ENCODE peak calls at places on chromosomes 11 and 22, in six cellular contexts. L is AG09309, T is ovary, M is astrocyte of the spinal cord, D is heart right ventricle, P is cardiac fibroblast. C is an unnamed sample.

GRCh38 chr11:50182486-50182885 is 149.8 kb downstream of the OR4C45 start:
- DNase-seq in L (no peak), T (no peak), P (no peak), M (no peak), D (no peak), C (no peak)

GRCh38 chr22:24985824-24986214 is 33.3 kb downstream of the KIAA1671 start:
- DNase-seq in D (peak), L (no peak), P (peak), M (peak), T (peak), C (peak)

GRCh38 chr11:119800171-119800570 is 71.2 kb upstream of the NECTIN1 start:
- DNase-seq in L (no peak), T (no peak), P (no peak), M (no peak), D (no peak), C (no peak)

GRCh38 chr11:14446701-14447169 is 52.9 kb downstream of the COPB1 start:
- DNase-seq in P (peak), D (no peak), T (no peak), M (peak), L (no peak), C (no peak)

GRCh38 chr11:11841605-11842425 is at the start of gene USP47:
- DNase-seq in M (peak), T (peak), L (no peak), P (peak), D (peak), C (peak)

GRCh38 chr11:123560001-123560400 is 94.4 kb downstream of the SCN3B start:
- DNase-seq in D (peak), P (peak), L (peak), M (peak), T (peak), C (no peak)

GRCh38 chr11:132555617-132556016 is 976.7 kb downstream of the OPCML start:
- DNase-seq in D (no peak), L (no peak), M (no peak), P (no peak), T (no peak), C (no peak)

GRCh38 chr11:3203221-3204043 is 15.2 kb downstream of the MRGPRG start:
- DNase-seq in M (no peak), D (no peak), P (no peak), T (peak), L (no peak), C (no peak)

GRCh38 chr11:23257088-23257487 is 396.8 kb upstream of the CCDC179 start:
- DNase-seq in M (no peak), T (no peak), L (no peak), D (no peak), P (no peak), C (no peak)

GRCh38 chr11:36014499-36014898 is 70.6 kb downstream of the LDLRAD3 start:
- DNase-seq in T (no peak), D (no peak), P (no peak), M (no peak), L (no peak), C (no peak)

GRCh38 chr22:49826603-49827306 is 918 bp downstream of the BRD1 start:
- DNase-seq in M (peak), L (no peak), D (peak), T (peak), P (peak), C (no peak)

GRCh38 chr11:73969991-73970800 is 12.4 kb downstream of the UCP2 start:
- DNase-seq in T (no peak), D (no peak), M (no peak), L (no peak), P (no peak), C (no peak)

GRCh38 chr22:28123989-28124766 is 205.1 kb upstream of the PITPNB start:
- DNase-seq in T (no peak), L (no peak), P (no peak), M (no peak), D (no peak), C (no peak)

GRCh38 chr11:76276046-76276772 is 69.9 kb upstream of the WNT11 start:
- DNase-seq in D (no peak), L (no peak), M (no peak), T (no peak), P (no peak), C (no peak)

GRCh38 chr22:36329217-36330078 is 58.3 kb downstream of the MYH9 start:
- DNase-seq in L (peak), T (no peak), M (peak), P (peak), D (no peak), C (peak)

GRCh38 chr11:112166561-112166960 is 611 bp upstream of the TEX12 start:
- DNase-seq in L (no peak), D (no peak), P (peak), M (no peak), T (no peak), C (no peak)

GRCh38 chr11:126140106-126140931 is 71.1 kb downstream of the RPUSD4 start:
- DNase-seq in P (no peak), T (no peak), L (no peak), M (no peak), D (no peak), C (no peak)

GRCh38 chr11:123413636-123414035 is 16.4 kb upstream of the GRAMD1B start:
- DNase-seq in P (peak), M (no peak), D (no peak), T (peak), L (no peak), C (no peak)

GRCh38 chr11:742156-742546 is 5.1 kb upstream of the TALDO1 start:
- DNase-seq in P (no peak), T (no peak), D (no peak), L (no peak), M (no peak), C (no peak)

GRCh38 chr22:37608477-37609239 is at the start of gene GGA1:
- DNase-seq in D (peak), L (peak), P (peak), M (peak), T (peak), C (peak)

GRCh38 chr11:118621071-118621815 is 13.8 kb downstream of the PHLDB1 start:
- DNase-seq in L (no peak), P (peak), M (peak), T (peak), D (peak), C (peak)

GRCh38 chr22:45896961-45897538 is 79.9 kb downstream of the WNT7B start:
- DNase-seq in D (peak), L (no peak), M (no peak), P (no peak), T (peak), C (no peak)

GRCh38 chr22:43235445-43236400 is 48.8 kb upstream of the TTLL12 start:
- DNase-seq in M (no peak), D (no peak), L (no peak), T (no peak), P (no peak), C (no peak)

GRCh38 chr11:106399075-106399500 is 321.6 kb downstream of the AASDHPPT start:
- DNase-seq in M (peak), T (peak), P (peak), D (peak), L (peak), C (peak)

GRCh38 chr11:70477607-70478006 is 79.3 kb downstream of the CTTN start:
- DNase-seq in T (no peak), P (no peak), L (no peak), M (no peak), D (peak), C (no peak)

GRCh38 chr11:131681875-131682274 is 311.5 kb downstream of the NTM start:
- DNase-seq in M (no peak), T (no peak), L (no peak), P (no peak), D (no peak), C (peak)

GRCh38 chr11:101584651-101585050 is 844 bp upstream of the TRPC6 start:
- DNase-seq in L (no peak), D (no peak), P (no peak), M (no peak), T (no peak), C (no peak)

GRCh38 chr11:101582242-101583052 is 1.4 kb downstream of the TRPC6 start:
- DNase-seq in T (peak), P (peak), M (no peak), L (no peak), D (no peak), C (no peak)

GRCh38 chr11:101583180-101584128 is at the start of gene TRPC6:
- DNase-seq in D (peak), P (peak), L (no peak), M (peak), T (peak), C (no peak)

GRCh38 chr11:101586965-101587364 is 3.2 kb upstream of the TRPC6 start:
- DNase-seq in D (no peak), L (no peak), M (no peak), T (no peak), P (no peak), C (no peak)

DNA sequence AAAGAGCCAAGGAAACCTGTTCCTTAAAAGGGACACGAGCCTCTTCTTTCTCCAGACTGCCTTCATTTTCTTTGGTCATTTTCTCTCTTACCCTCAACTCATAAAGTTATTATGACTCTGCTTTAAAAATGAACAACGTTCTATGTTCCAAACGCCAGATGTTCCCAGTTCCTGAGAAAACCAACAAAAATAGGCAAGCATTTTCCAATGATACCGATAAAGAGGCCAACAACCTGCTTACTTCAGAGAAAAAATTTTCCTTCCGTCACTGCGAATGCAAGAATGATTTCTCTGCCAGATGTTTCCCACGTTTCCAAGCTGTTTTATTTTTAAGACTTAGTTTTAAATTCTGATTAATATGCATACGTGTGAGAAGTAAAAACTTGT is 315 bp upstream of the TRPC6 start:
- DNase-seq in L (no peak), P (no peak), T (no peak), M (no peak), D (no peak), C (no peak)
- H3K4me3 ChIP-seq in L (no peak), P (no peak), T (peak), M (peak), D (peak), C (peak)

DNA sequence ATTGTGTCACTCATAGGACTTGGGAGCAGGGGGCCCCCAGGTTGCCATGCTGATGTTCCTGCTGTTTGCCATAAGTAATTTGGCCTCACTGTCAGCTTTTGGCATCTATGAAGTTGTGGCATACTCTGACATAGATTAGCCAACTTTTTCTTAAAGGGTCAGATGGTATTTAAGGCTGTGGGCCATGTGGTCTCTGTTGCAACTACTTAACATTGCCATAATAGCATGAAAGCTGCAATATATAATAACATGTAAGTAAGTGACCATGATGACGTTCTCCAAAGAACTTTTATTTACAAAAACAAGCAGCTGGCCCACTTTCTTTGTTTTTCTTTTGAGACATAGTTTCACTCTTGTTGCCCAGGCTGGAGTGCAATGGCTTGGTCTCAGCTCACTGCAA is 2.2 kb upstream of the TMEM216 start:
- DNase-seq in T (no peak), M (no peak), L (no peak), P (no peak), D (no peak), C (no peak)
- TF ChIP-seq CTCF in T (no peak), M (no peak), L (no peak), P (no peak), D (no peak), C (no peak)

DNA sequence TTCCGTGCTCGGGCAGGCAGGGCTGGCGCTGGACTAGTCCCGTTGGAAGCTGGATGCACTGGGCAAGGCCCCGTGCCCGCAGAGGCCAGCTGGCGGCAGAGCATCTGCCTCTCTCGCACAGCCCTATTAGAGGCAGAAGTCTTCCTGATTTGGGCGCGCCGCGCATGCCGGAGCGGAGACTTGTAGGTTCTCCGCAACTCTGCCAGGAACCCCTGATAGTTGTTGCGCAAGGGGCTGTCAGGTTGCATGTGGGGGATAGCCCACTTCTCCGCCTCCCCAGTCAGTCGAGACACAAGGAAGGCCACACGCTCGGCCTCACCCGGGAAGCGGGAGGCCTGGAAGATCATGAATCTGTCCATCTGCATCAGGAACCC is 1.2 kb downstream of the RTL6 start:
- DNase-seq in T (peak), D (no peak), L (no peak), P (no peak), M (no peak), C (no peak)
- H3K4me3 ChIP-seq in T (peak), D (no peak), L (peak), P (peak), M (peak), C (peak)

GRCh38 chr11:43504316-43504950 is 145.7 kb downstream of the TTC17 start:
- DNase-seq in T (peak), L (no peak), M (no peak), D (no peak), P (peak), C (no peak)

GRCh38 chr11:43505171-43505570 is 146.5 kb downstream of the TTC17 start:
- DNase-seq in D (no peak), L (no peak), T (no peak), P (no peak), M (no peak), C (no peak)

GRCh38 chr11:43507171-43507570 is 148.5 kb downstream of the TTC17 start:
- DNase-seq in L (no peak), T (no peak), M (no peak), P (no peak), D (no peak), C (no peak)

GRCh38 chr11:43508511-43508918 is 149.8 kb downstream of the TTC17 start:
- DNase-seq in T (no peak), D (no peak), M (peak), L (peak), P (peak), C (no peak)

DNA sequence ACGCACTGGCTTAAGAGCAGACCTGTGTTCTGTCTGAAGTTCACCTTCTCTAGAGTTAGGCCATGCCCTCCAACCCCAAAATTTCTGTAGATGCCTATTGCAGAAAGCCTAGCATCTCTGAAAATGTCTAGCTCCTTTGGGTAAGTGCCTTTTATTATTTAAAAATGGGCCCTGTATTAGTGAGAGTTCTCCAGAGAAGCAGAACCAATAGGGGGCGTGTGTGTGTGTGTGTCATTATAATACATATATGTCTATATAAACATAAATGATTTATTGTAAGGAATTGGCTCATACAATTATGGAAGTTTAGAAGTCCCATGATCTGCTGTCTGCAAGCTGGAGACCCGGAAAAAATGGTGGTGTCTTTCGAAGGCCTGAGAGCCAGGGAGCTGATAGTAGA is 144.7 kb downstream of the TTC17 start:
- DNase-seq in P (peak), T (no peak), M (no peak), D (no peak), L (no peak), C (no peak)
- TF ChIP-seq CTCF in P (peak), T (no peak), M (peak), D (no peak), L (peak), C (no peak)

DNA sequence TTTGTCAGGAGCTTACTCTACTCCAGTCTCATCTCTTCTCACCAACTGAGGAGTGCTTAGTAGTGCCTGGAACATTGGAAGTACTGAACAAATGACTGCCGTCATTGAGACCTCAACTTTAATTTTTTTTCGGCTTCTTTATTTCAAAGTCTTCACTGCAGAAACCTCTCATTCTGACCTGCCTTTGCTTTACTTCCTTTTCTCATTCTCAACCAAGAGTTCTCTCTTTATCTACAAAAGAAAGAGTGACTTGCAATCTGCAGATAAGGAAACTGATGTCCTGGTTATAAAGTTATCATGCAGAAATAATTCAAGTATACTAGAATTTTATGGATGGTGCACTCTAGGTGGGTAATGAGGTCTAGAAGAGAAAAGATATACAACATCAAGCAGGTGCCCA is 1.2 kb upstream of the EED start:
- DNase-seq in L (no peak), M (no peak), D (no peak), P (no peak), T (no peak), C (no peak)
- H3K4me3 ChIP-seq in L (no peak), M (no peak), D (no peak), P (no peak), T (no peak), C (no peak)

DNA sequence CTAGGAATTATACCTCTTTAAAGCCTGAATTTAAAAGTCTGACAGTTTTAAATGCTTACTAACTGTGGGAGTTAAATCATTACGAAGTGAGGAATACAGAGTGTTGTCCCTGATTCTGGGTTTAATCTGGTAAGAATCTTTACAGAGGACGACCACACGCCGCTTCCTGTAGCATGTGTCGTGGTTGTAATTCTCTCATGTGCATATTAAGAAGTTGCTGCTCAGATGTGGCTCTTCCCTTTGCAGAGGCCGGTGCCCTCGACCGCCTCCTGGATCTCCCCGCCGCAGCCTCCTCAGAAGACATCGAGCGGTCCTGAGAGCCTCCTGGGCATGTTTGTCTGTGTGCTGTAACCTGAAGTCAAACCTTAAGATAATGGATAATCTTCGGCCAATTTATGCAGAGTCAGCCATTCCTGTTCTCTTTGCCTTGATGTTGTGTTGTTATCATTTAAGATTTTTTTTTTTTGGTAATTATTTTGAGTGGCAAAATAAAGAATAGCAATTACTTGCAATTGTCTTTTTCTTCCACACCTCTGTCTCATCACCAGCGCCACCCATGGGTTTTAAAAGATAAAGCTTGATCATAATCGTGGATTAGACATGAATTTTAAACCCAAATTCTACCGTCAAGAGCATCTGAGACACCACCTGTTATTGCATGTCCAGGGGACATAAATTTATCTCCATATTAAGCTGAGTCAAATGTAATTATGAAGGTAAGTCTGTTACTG is 6.5 kb downstream of the GAL start:
- DNase-seq in P (no peak), M (no peak), T (no peak), L (no peak), D (no peak), C (no peak)
- TF ChIP-seq CTCF in P (no peak), M (no peak), T (no peak), L (no peak), D (no peak), C (no peak)

GRCh38 chr11:124761301-124762021 is 629 bp downstream of the ESAM start:
- DNase-seq in M (no peak), P (no peak), L (no peak), T (no peak), D (peak), C (no peak)
- H3K4me3 ChIP-seq in M (no peak), P (peak), L (no peak), T (peak), D (peak), C (peak)

GRCh38 chr11:95835768-95836488 is 45.6 kb downstream of the CEP57 start:
- DNase-seq in M (peak), D (no peak), T (peak), P (peak), L (peak), C (peak)
- TF ChIP-seq CTCF in M (peak), D (peak), T (peak), P (peak), L (peak), C (peak)

GRCh38 chr11:33375236-33375635 is 118.1 kb downstream of the HIPK3 start:
- DNase-seq in P (no peak), D (no peak), L (no peak), M (no peak), T (no peak), C (no peak)

GRCh38 chr11:33377100-33377851 is 120.1 kb downstream of the HIPK3 start:
- DNase-seq in D (no peak), M (peak), L (no peak), P (no peak), T (no peak), C (no peak)

GRCh38 chr11:33376331-33377099 is 119.3 kb downstream of the HIPK3 start:
- DNase-seq in M (no peak), D (peak), L (no peak), P (no peak), T (no peak), C (no peak)

GRCh38 chr11:33377852-33378385 is 120.7 kb downstream of the HIPK3 start:
- DNase-seq in L (no peak), P (no peak), D (no peak), M (peak), T (no peak), C (no peak)

DNA sequence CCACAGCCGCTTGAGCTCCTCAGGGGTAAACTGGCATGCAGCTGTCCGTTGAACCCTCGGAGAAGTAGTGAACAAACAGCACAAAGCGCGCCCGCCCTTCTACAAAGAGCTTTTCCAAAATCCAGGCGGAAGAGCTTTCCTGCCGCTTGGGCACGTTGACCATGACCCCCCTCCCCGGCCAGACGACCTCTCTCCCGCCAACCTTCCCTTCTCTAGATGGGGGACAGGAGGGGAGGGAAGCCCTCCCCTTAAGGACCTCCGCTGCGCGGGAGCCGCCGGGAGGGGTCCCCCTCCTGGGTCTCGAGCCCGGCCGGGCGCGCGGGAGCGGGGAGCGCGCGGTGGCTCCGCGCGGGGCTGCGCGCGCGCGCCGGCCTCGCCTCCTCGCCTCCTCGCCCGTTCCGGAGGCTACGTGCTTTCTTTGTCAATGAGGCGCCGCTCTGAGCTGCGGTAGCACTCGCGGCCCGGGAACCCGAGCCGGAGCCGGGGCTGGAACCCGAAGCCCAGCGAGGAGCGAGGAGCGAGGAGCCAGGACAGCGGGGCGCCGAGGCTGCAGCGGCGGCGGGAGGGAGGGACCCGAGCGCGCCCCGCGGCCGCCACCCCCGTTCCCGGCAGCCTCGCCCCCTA is 118.6 kb downstream of the HIPK3 start:
- DNase-seq in D (no peak), P (peak), M (peak), T (no peak), L (no peak), C (no peak)
- H3K4me3 ChIP-seq in D (peak), P (peak), M (peak), T (peak), L (peak), C (peak)